ENCODE peak calls at places on chromosomes 16 and 17, in five cellular contexts. T is transverse colon, C is heart left ventricle, J is stomach, Z is breast epithelium. G is an unnamed sample.

GRCh38 chr17:49992933-49993422 is 2.0 kb downstream of the DLX3 start:
- DNase-seq in C (no peak), Z (no peak), J (no peak), T (no peak), G (no peak)

GRCh38 chr16:80924372-80924978 is 82.2 kb downstream of the CMC2 start:
- DNase-seq in J (peak), Z (no peak), C (no peak), T (peak), G (no peak)

GRCh38 chr16:4404247-4404966 is 12.0 kb downstream of the CORO7 start:
- DNase-seq in Z (no peak), C (no peak), T (peak), J (peak), G (peak)

GRCh38 chr16:50270510-50271147 is 4.3 kb downstream of the ADCY7 start:
- DNase-seq in J (no peak), T (no peak), C (no peak), Z (no peak), G (no peak)

GRCh38 chr16:4936991-4937781 is at the start of gene PPL:
- DNase-seq in Z (peak), T (peak), J (peak), C (peak), G (peak)

GRCh38 chr16:4933433-4933832 is 3.5 kb downstream of the PPL start:
- DNase-seq in C (no peak), Z (no peak), J (no peak), T (no peak), G (no peak)

GRCh38 chr17:69525920-69526841 is 111.7 kb downstream of the MAP2K6 start:
- DNase-seq in T (peak), J (peak), Z (no peak), C (peak), G (no peak)

GRCh38 chr16:4591706-4592470 is 22.8 kb downstream of the UBALD1 start:
- DNase-seq in Z (no peak), J (no peak), C (no peak), T (no peak), G (no peak)

GRCh38 chr17:65886240-65886639 is 305.7 kb downstream of the CEP112 start:
- DNase-seq in C (no peak), T (no peak), J (no peak), Z (no peak), G (no peak)

GRCh38 chr16:25834101-25834500 is 142.3 kb downstream of the HS3ST4 start:
- DNase-seq in C (no peak), J (no peak), T (no peak), Z (no peak), G (no peak)

GRCh38 chr16:25841776-25842175 is 150.0 kb downstream of the HS3ST4 start:
- DNase-seq in T (no peak), Z (no peak), C (no peak), J (no peak), G (no peak)

DNA sequence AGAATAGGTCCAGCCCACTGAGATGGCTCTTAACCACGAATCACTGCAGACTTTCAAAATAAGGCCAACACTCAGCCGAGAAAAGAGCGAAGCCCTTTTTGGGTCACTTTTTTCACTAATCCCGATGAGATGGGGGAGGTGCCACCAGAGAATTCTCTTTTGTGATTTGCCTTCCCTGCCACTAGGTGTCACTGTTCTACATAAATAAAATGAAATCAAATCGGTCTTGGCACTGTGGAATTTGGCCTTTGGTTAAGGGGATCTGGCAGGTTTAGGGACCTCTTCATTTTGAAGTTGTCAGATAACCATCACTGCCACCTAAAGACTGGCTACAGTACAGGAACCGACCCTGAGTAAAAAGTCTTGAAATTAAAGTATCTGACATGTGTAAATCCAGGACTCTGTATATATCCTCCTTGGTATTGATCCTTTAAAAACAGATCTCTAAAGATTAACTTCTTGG is 147.0 kb downstream of the HS3ST4 start:
- DNase-seq in Z (no peak), C (peak), T (peak), J (no peak), G (no peak)
- TF ChIP-seq CTCF in Z (peak), C (peak), T (peak), J (peak), G (no peak)

DNA sequence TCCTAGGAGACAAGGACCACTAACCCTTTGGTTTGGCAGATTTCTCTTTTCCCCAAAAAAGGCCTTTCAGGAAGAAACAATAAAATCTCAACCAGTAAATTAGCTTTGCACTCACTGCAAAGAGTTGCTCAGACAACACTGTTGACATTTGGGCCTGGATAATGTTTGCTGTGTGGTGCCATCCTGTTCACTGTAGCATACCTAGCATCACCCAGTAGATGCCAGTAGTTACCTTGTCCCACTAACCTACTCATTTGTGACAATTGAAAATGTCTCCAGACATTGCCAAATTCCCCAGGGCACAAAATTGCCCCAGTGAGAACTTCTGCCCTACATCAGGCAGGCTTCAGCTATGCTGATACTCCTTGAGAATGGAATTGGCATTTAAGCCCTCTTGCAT is 177.0 kb upstream of the ERCC4 start:
- DNase-seq in J (no peak), T (no peak), C (no peak), Z (no peak), G (no peak)
- TF ChIP-seq POLR2A in J (no peak), T (no peak), C (no peak), Z (no peak), G (no peak)

GRCh38 chr16:19066988-19067348 is 446 bp upstream of the COQ7 start:
- DNase-seq in T (no peak), J (no peak), Z (no peak), C (no peak), G (no peak)
- H3K4me3 ChIP-seq in T (no peak), J (peak), Z (peak), C (peak), G (no peak)

GRCh38 chr17:29245401-29245800 is 1.3 kb upstream of the CRYBA1 start:
- DNase-seq in T (no peak), J (no peak), C (no peak), Z (no peak), G (no peak)

GRCh38 chr17:29241015-29241963 is 5.4 kb upstream of the CRYBA1 start:
- DNase-seq in T (no peak), Z (no peak), C (no peak), J (no peak), G (no peak)

GRCh38 chr17:29242051-29242450 is 4.6 kb upstream of the CRYBA1 start:
- DNase-seq in C (no peak), Z (no peak), T (no peak), J (no peak), G (no peak)

GRCh38 chr17:29242790-29243189 is 3.9 kb upstream of the CRYBA1 start:
- DNase-seq in J (no peak), C (no peak), Z (no peak), T (no peak), G (no peak)

DNA sequence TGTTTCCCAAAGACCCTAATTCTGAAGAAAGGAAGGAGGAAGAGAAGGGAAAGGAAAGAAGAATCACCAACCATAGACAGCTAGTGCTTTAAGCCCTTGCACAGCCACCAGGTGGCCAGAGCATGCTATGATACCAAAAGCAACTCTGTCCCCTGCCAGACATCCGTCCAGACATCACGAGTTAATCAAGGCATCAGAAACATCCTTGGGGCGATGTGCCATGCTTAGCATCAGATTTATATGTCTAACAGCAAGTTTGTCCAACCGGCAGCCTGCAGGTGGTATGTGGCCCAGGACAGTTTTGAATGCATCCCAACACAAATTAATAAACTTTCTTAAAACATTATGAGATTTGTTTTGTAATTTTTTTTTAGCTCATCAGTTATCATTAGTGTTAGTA is 2.9 kb upstream of the CRYBA1 start:
- DNase-seq in Z (no peak), J (no peak), C (no peak), T (no peak), G (no peak)
- TF ChIP-seq CTCF in Z (no peak), J (no peak), C (no peak), T (no peak), G (no peak)

GRCh38 chr17:36631022-36631421 is 29.6 kb downstream of the MRM1 start:
- DNase-seq in T (no peak), C (no peak), J (no peak), Z (no peak), G (no peak)

GRCh38 chr17:36629252-36629847 is 28.0 kb downstream of the MRM1 start:
- DNase-seq in C (peak), Z (peak), T (peak), J (peak), G (peak)

GRCh38 chr17:36629970-36630369 is 28.6 kb downstream of the MRM1 start:
- DNase-seq in J (no peak), Z (no peak), C (no peak), T (no peak), G (no peak)

GRCh38 chr17:36627101-36627500 is 25.7 kb downstream of the MRM1 start:
- DNase-seq in Z (no peak), C (no peak), T (no peak), J (no peak), G (no peak)

GRCh38 chr17:36628576-36628975 is 27.2 kb downstream of the MRM1 start:
- DNase-seq in Z (no peak), C (no peak), T (no peak), J (no peak), G (no peak)
- TF ChIP-seq POLR2A in Z (no peak), C (no peak), T (no peak), J (no peak), G (no peak)

DNA sequence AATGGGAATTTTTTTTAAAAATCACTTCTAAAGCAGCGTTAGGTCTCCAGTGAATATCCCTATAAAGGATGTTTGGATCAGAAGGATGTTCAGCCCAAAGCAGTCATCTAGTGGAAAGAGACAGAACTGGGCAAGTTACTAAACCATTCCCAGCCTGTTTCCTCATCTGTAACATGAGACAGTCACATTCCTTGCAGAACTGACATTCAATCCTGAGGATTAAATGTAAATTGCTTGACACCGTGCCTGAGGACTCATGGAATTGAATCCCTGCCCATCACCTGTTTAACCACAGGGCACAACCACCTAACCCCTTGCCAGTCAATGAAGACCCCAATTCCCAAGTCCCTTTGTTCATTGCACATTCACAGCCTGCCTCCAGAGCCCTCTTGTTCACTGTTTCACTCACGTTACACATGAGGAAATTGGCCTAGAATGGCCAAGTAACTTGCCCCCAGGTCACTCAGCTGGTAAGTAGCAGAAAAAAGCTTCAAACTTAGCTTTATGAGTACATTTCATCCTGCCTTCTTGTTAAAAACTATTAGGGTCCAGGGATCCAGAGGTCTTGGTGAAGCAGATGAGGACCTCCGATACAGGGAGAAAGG is 1.4 kb downstream of the CMTM2 start:
- DNase-seq in J (no peak), T (no peak), Z (no peak), C (no peak), G (no peak)
- H3K4me3 ChIP-seq in J (no peak), T (no peak), Z (no peak), C (no peak), G (no peak)